ENCODE peak calls at places on chromosomes 1 and 21, in ten cellular contexts. One of them, this sample, is unnamed.
A peak's percentile ranks its signal among the peaks of the same experiment; 100 is the strongest.

GRCh38 chr1:111581166-111581565 is 38.4 kb upstream of the RAP1A start:
- DNase-seq in body of pancreas: no peak
- DNase-seq in heart right ventricle: no peak
- DNase-seq in GM12864: no peak
- DNase-seq in stimulated activated CD4-positive, alpha-beta T cell treated with anti-CD3 and anti-CD28 coated beads, Interleukin-1b, Interleukin-23, amount 100 ng/mL, for 24 hours: no peak
- DNase-seq in fibroblast of pulmonary artery: no peak
- DNase-seq in naive thymus-derived CD4-positive, alpha-beta T cell: no peak
- DNase-seq in stimulated activated CD8-positive, alpha-beta memory T cell treated with anti-CD3 and anti-CD28 coated beads, Interleukin-4, amount 100 ng/mL, for 1 hour: no peak
- DNase-seq in NCI-H345: no peak
- DNase-seq in left colon: no peak
- DNase-seq in this sample: no peak

GRCh38 chr1:98921817-98922216 is 82.8 kb downstream of the PLPPR5 start:
- DNase-seq in body of pancreas: no peak
- DNase-seq in heart right ventricle: no peak
- DNase-seq in GM12864: no peak
- DNase-seq in stimulated activated CD4-positive, alpha-beta T cell treated with anti-CD3 and anti-CD28 coated beads, Interleukin-1b, Interleukin-23, amount 100 ng/mL, for 24 hours: no peak
- DNase-seq in fibroblast of pulmonary artery: no peak
- DNase-seq in naive thymus-derived CD4-positive, alpha-beta T cell: no peak
- DNase-seq in stimulated activated CD8-positive, alpha-beta memory T cell treated with anti-CD3 and anti-CD28 coated beads, Interleukin-4, amount 100 ng/mL, for 1 hour: no peak
- DNase-seq in NCI-H345: no peak
- DNase-seq in left colon: no peak
- DNase-seq in this sample: no peak

GRCh38 chr1:234533034-234533571 is 54.1 kb upstream of the TARBP1 start:
- DNase-seq in body of pancreas: peak; percentile 32
- DNase-seq in heart right ventricle: peak; percentile 63
- DNase-seq in GM12864: no peak
- DNase-seq in stimulated activated CD4-positive, alpha-beta T cell treated with anti-CD3 and anti-CD28 coated beads, Interleukin-1b, Interleukin-23, amount 100 ng/mL, for 24 hours: no peak
- DNase-seq in fibroblast of pulmonary artery: peak; percentile 97
- DNase-seq in naive thymus-derived CD4-positive, alpha-beta T cell: no peak
- DNase-seq in stimulated activated CD8-positive, alpha-beta memory T cell treated with anti-CD3 and anti-CD28 coated beads, Interleukin-4, amount 100 ng/mL, for 1 hour: no peak
- DNase-seq in NCI-H345: no peak
- DNase-seq in left colon: peak; percentile 70
- DNase-seq in this sample: peak; percentile 23

GRCh38 chr1:52032785-52033131 is 852 bp downstream of the KTI12 start:
- DNase-seq in body of pancreas: peak; percentile 37
- DNase-seq in heart right ventricle: peak; percentile 11
- DNase-seq in GM12864: no peak
- DNase-seq in stimulated activated CD4-positive, alpha-beta T cell treated with anti-CD3 and anti-CD28 coated beads, Interleukin-1b, Interleukin-23, amount 100 ng/mL, for 24 hours: no peak
- DNase-seq in fibroblast of pulmonary artery: peak; percentile 63
- DNase-seq in naive thymus-derived CD4-positive, alpha-beta T cell: no peak
- DNase-seq in stimulated activated CD8-positive, alpha-beta memory T cell treated with anti-CD3 and anti-CD28 coated beads, Interleukin-4, amount 100 ng/mL, for 1 hour: no peak
- DNase-seq in NCI-H345: no peak
- DNase-seq in left colon: peak; percentile 59
- DNase-seq in this sample: no peak

GRCh38 chr1:38516560-38516959 is 343.0 kb downstream of the RRAGC start:
- DNase-seq in body of pancreas: no peak
- DNase-seq in heart right ventricle: no peak
- DNase-seq in GM12864: no peak
- DNase-seq in stimulated activated CD4-positive, alpha-beta T cell treated with anti-CD3 and anti-CD28 coated beads, Interleukin-1b, Interleukin-23, amount 100 ng/mL, for 24 hours: no peak
- DNase-seq in fibroblast of pulmonary artery: no peak
- DNase-seq in naive thymus-derived CD4-positive, alpha-beta T cell: no peak
- DNase-seq in stimulated activated CD8-positive, alpha-beta memory T cell treated with anti-CD3 and anti-CD28 coated beads, Interleukin-4, amount 100 ng/mL, for 1 hour: no peak
- DNase-seq in NCI-H345: no peak
- DNase-seq in left colon: no peak
- DNase-seq in this sample: no peak

GRCh38 chr1:29686012-29686930 is 449.9 kb downstream of the PTPRU start:
- DNase-seq in body of pancreas: no peak
- DNase-seq in heart right ventricle: no peak
- DNase-seq in GM12864: no peak
- DNase-seq in stimulated activated CD4-positive, alpha-beta T cell treated with anti-CD3 and anti-CD28 coated beads, Interleukin-1b, Interleukin-23, amount 100 ng/mL, for 24 hours: no peak
- DNase-seq in fibroblast of pulmonary artery: no peak
- DNase-seq in naive thymus-derived CD4-positive, alpha-beta T cell: no peak
- DNase-seq in stimulated activated CD8-positive, alpha-beta memory T cell treated with anti-CD3 and anti-CD28 coated beads, Interleukin-4, amount 100 ng/mL, for 1 hour: no peak
- DNase-seq in NCI-H345: no peak
- DNase-seq in left colon: no peak
- DNase-seq in this sample: no peak

GRCh38 chr1:18972991-18973390 is 16.5 kb upstream of the IFFO2 start:
- DNase-seq in body of pancreas: peak; percentile 7
- DNase-seq in heart right ventricle: no peak
- DNase-seq in GM12864: no peak
- DNase-seq in stimulated activated CD4-positive, alpha-beta T cell treated with anti-CD3 and anti-CD28 coated beads, Interleukin-1b, Interleukin-23, amount 100 ng/mL, for 24 hours: no peak
- DNase-seq in fibroblast of pulmonary artery: peak; percentile 39
- DNase-seq in naive thymus-derived CD4-positive, alpha-beta T cell: no peak
- DNase-seq in stimulated activated CD8-positive, alpha-beta memory T cell treated with anti-CD3 and anti-CD28 coated beads, Interleukin-4, amount 100 ng/mL, for 1 hour: no peak
- DNase-seq in NCI-H345: no peak
- DNase-seq in left colon: no peak
- DNase-seq in this sample: no peak

GRCh38 chr1:185439727-185440415 is 122.8 kb upstream of the IVNS1ABP start:
- DNase-seq in body of pancreas: no peak
- DNase-seq in heart right ventricle: no peak
- DNase-seq in GM12864: peak; percentile 18
- DNase-seq in stimulated activated CD4-positive, alpha-beta T cell treated with anti-CD3 and anti-CD28 coated beads, Interleukin-1b, Interleukin-23, amount 100 ng/mL, for 24 hours: no peak
- DNase-seq in fibroblast of pulmonary artery: peak; percentile 70
- DNase-seq in naive thymus-derived CD4-positive, alpha-beta T cell: no peak
- DNase-seq in stimulated activated CD8-positive, alpha-beta memory T cell treated with anti-CD3 and anti-CD28 coated beads, Interleukin-4, amount 100 ng/mL, for 1 hour: no peak
- DNase-seq in NCI-H345: no peak
- DNase-seq in left colon: no peak
- DNase-seq in this sample: no peak

GRCh38 chr1:40153073-40153770 is 8.0 kb upstream of the RLF start:
- DNase-seq in body of pancreas: no peak
- DNase-seq in heart right ventricle: peak; percentile 22
- DNase-seq in GM12864: peak; percentile 64
- DNase-seq in stimulated activated CD4-positive, alpha-beta T cell treated with anti-CD3 and anti-CD28 coated beads, Interleukin-1b, Interleukin-23, amount 100 ng/mL, for 24 hours: no peak
- DNase-seq in fibroblast of pulmonary artery: peak; percentile 82
- DNase-seq in naive thymus-derived CD4-positive, alpha-beta T cell: peak; percentile 54
- DNase-seq in stimulated activated CD8-positive, alpha-beta memory T cell treated with anti-CD3 and anti-CD28 coated beads, Interleukin-4, amount 100 ng/mL, for 1 hour: no peak
- DNase-seq in NCI-H345: peak; percentile 37
- DNase-seq in left colon: no peak
- DNase-seq in this sample: no peak

GRCh38 chr1:10755977-10756521 is 40.4 kb downstream of the CASZ1 start:
- DNase-seq in body of pancreas: no peak
- DNase-seq in heart right ventricle: peak; percentile 71
- DNase-seq in GM12864: no peak
- DNase-seq in stimulated activated CD4-positive, alpha-beta T cell treated with anti-CD3 and anti-CD28 coated beads, Interleukin-1b, Interleukin-23, amount 100 ng/mL, for 24 hours: no peak
- DNase-seq in fibroblast of pulmonary artery: peak; percentile 39
- DNase-seq in naive thymus-derived CD4-positive, alpha-beta T cell: peak; percentile 78
- DNase-seq in stimulated activated CD8-positive, alpha-beta memory T cell treated with anti-CD3 and anti-CD28 coated beads, Interleukin-4, amount 100 ng/mL, for 1 hour: peak; percentile 46
- DNase-seq in NCI-H345: peak; percentile 61
- DNase-seq in left colon: peak; percentile 94
- DNase-seq in this sample: no peak

GRCh38 chr1:8197493-8198282 is 120.2 kb upstream of the SLC45A1 start:
- DNase-seq in body of pancreas: peak; percentile 59
- DNase-seq in heart right ventricle: peak; percentile 26
- DNase-seq in GM12864: no peak
- DNase-seq in stimulated activated CD4-positive, alpha-beta T cell treated with anti-CD3 and anti-CD28 coated beads, Interleukin-1b, Interleukin-23, amount 100 ng/mL, for 24 hours: no peak
- DNase-seq in fibroblast of pulmonary artery: peak; percentile 94
- DNase-seq in naive thymus-derived CD4-positive, alpha-beta T cell: no peak
- DNase-seq in stimulated activated CD8-positive, alpha-beta memory T cell treated with anti-CD3 and anti-CD28 coated beads, Interleukin-4, amount 100 ng/mL, for 1 hour: no peak
- DNase-seq in NCI-H345: no peak
- DNase-seq in left colon: peak; percentile 60
- DNase-seq in this sample: peak; percentile 54

GRCh38 chr21:15870819-15871218 is 141.0 kb downstream of the USP25 start:
- DNase-seq in body of pancreas: no peak
- DNase-seq in heart right ventricle: no peak
- DNase-seq in GM12864: peak; percentile 10
- DNase-seq in stimulated activated CD4-positive, alpha-beta T cell treated with anti-CD3 and anti-CD28 coated beads, Interleukin-1b, Interleukin-23, amount 100 ng/mL, for 24 hours: no peak
- DNase-seq in fibroblast of pulmonary artery: no peak
- DNase-seq in naive thymus-derived CD4-positive, alpha-beta T cell: no peak
- DNase-seq in stimulated activated CD8-positive, alpha-beta memory T cell treated with anti-CD3 and anti-CD28 coated beads, Interleukin-4, amount 100 ng/mL, for 1 hour: no peak
- DNase-seq in NCI-H345: no peak
- DNase-seq in left colon: no peak
- DNase-seq in this sample: no peak

GRCh38 chr1:115606305-115606704 is 35.5 kb upstream of the VANGL1 start:
- DNase-seq in body of pancreas: no peak
- DNase-seq in heart right ventricle: no peak
- DNase-seq in GM12864: no peak
- DNase-seq in stimulated activated CD4-positive, alpha-beta T cell treated with anti-CD3 and anti-CD28 coated beads, Interleukin-1b, Interleukin-23, amount 100 ng/mL, for 24 hours: no peak
- DNase-seq in fibroblast of pulmonary artery: no peak
- DNase-seq in naive thymus-derived CD4-positive, alpha-beta T cell: no peak
- DNase-seq in stimulated activated CD8-positive, alpha-beta memory T cell treated with anti-CD3 and anti-CD28 coated beads, Interleukin-4, amount 100 ng/mL, for 1 hour: no peak
- DNase-seq in NCI-H345: no peak
- DNase-seq in left colon: no peak
- DNase-seq in this sample: no peak

GRCh38 chr1:169027607-169028320 is 78.7 kb upstream of the ATP1B1 start:
- DNase-seq in body of pancreas: no peak
- DNase-seq in heart right ventricle: no peak
- DNase-seq in GM12864: no peak
- DNase-seq in stimulated activated CD4-positive, alpha-beta T cell treated with anti-CD3 and anti-CD28 coated beads, Interleukin-1b, Interleukin-23, amount 100 ng/mL, for 24 hours: no peak
- DNase-seq in fibroblast of pulmonary artery: no peak
- DNase-seq in naive thymus-derived CD4-positive, alpha-beta T cell: no peak
- DNase-seq in stimulated activated CD8-positive, alpha-beta memory T cell treated with anti-CD3 and anti-CD28 coated beads, Interleukin-4, amount 100 ng/mL, for 1 hour: no peak
- DNase-seq in NCI-H345: no peak
- DNase-seq in left colon: no peak
- DNase-seq in this sample: no peak

GRCh38 chr1:19232526-19232851 is 18.8 kb downstream of the EMC1 start:
- DNase-seq in body of pancreas: no peak
- DNase-seq in heart right ventricle: peak; percentile 56
- DNase-seq in GM12864: no peak
- DNase-seq in stimulated activated CD4-positive, alpha-beta T cell treated with anti-CD3 and anti-CD28 coated beads, Interleukin-1b, Interleukin-23, amount 100 ng/mL, for 24 hours: no peak
- DNase-seq in fibroblast of pulmonary artery: peak; percentile 20
- DNase-seq in naive thymus-derived CD4-positive, alpha-beta T cell: no peak
- DNase-seq in stimulated activated CD8-positive, alpha-beta memory T cell treated with anti-CD3 and anti-CD28 coated beads, Interleukin-4, amount 100 ng/mL, for 1 hour: no peak
- DNase-seq in NCI-H345: no peak
- DNase-seq in left colon: no peak
- DNase-seq in this sample: no peak

GRCh38 chr1:21332691-21333449 is 42.6 kb upstream of the ECE1 start:
- DNase-seq in body of pancreas: no peak
- DNase-seq in heart right ventricle: peak; percentile 5
- DNase-seq in GM12864: no peak
- DNase-seq in stimulated activated CD4-positive, alpha-beta T cell treated with anti-CD3 and anti-CD28 coated beads, Interleukin-1b, Interleukin-23, amount 100 ng/mL, for 24 hours: no peak
- DNase-seq in fibroblast of pulmonary artery: no peak
- DNase-seq in naive thymus-derived CD4-positive, alpha-beta T cell: no peak
- DNase-seq in stimulated activated CD8-positive, alpha-beta memory T cell treated with anti-CD3 and anti-CD28 coated beads, Interleukin-4, amount 100 ng/mL, for 1 hour: no peak
- DNase-seq in NCI-H345: no peak
- DNase-seq in left colon: peak; percentile 29
- DNase-seq in this sample: no peak

GRCh38 chr1:54421101-54421504 is 14.9 kb upstream of the SSBP3 start:
- DNase-seq in body of pancreas: peak; percentile 55
- DNase-seq in heart right ventricle: no peak
- DNase-seq in GM12864: no peak
- DNase-seq in stimulated activated CD4-positive, alpha-beta T cell treated with anti-CD3 and anti-CD28 coated beads, Interleukin-1b, Interleukin-23, amount 100 ng/mL, for 24 hours: no peak
- DNase-seq in fibroblast of pulmonary artery: no peak
- DNase-seq in naive thymus-derived CD4-positive, alpha-beta T cell: no peak
- DNase-seq in stimulated activated CD8-positive, alpha-beta memory T cell treated with anti-CD3 and anti-CD28 coated beads, Interleukin-4, amount 100 ng/mL, for 1 hour: no peak
- DNase-seq in NCI-H345: no peak
- DNase-seq in left colon: no peak
- DNase-seq in this sample: no peak

GRCh38 chr1:66446261-66447001 is 87.5 kb upstream of the SGIP1 start:
- DNase-seq in body of pancreas: no peak
- DNase-seq in heart right ventricle: peak; percentile 54
- DNase-seq in GM12864: peak; percentile 66
- DNase-seq in stimulated activated CD4-positive, alpha-beta T cell treated with anti-CD3 and anti-CD28 coated beads, Interleukin-1b, Interleukin-23, amount 100 ng/mL, for 24 hours: no peak
- DNase-seq in fibroblast of pulmonary artery: peak; percentile 87
- DNase-seq in naive thymus-derived CD4-positive, alpha-beta T cell: peak; percentile 76
- DNase-seq in stimulated activated CD8-positive, alpha-beta memory T cell treated with anti-CD3 and anti-CD28 coated beads, Interleukin-4, amount 100 ng/mL, for 1 hour: no peak
- DNase-seq in NCI-H345: peak; percentile 69
- DNase-seq in left colon: no peak
- DNase-seq in this sample: no peak

GRCh38 chr1:156114919-156115513 is 505 bp downstream of the LMNA start:
- DNase-seq in body of pancreas: peak; percentile 34
- DNase-seq in heart right ventricle: no peak
- DNase-seq in GM12864: no peak
- DNase-seq in stimulated activated CD4-positive, alpha-beta T cell treated with anti-CD3 and anti-CD28 coated beads, Interleukin-1b, Interleukin-23, amount 100 ng/mL, for 24 hours: no peak
- DNase-seq in fibroblast of pulmonary artery: no peak
- DNase-seq in naive thymus-derived CD4-positive, alpha-beta T cell: no peak
- DNase-seq in stimulated activated CD8-positive, alpha-beta memory T cell treated with anti-CD3 and anti-CD28 coated beads, Interleukin-4, amount 100 ng/mL, for 1 hour: no peak
- DNase-seq in NCI-H345: peak; percentile 63
- DNase-seq in left colon: no peak
- DNase-seq in this sample: no peak

GRCh38 chr1:93585059-93585966 is 96.3 kb downstream of the BCAR3 start:
- DNase-seq in body of pancreas: peak; percentile 98
- DNase-seq in heart right ventricle: peak; percentile 84
- DNase-seq in GM12864: no peak
- DNase-seq in stimulated activated CD4-positive, alpha-beta T cell treated with anti-CD3 and anti-CD28 coated beads, Interleukin-1b, Interleukin-23, amount 100 ng/mL, for 24 hours: no peak
- DNase-seq in fibroblast of pulmonary artery: peak; percentile 76
- DNase-seq in naive thymus-derived CD4-positive, alpha-beta T cell: no peak
- DNase-seq in stimulated activated CD8-positive, alpha-beta memory T cell treated with anti-CD3 and anti-CD28 coated beads, Interleukin-4, amount 100 ng/mL, for 1 hour: no peak
- DNase-seq in NCI-H345: no peak
- DNase-seq in left colon: peak; percentile 98
- DNase-seq in this sample: no peak

GRCh38 chr21:23130308-23130707 is 2132.1 kb downstream of the NCAM2 start:
- DNase-seq in body of pancreas: no peak
- DNase-seq in heart right ventricle: no peak
- DNase-seq in GM12864: no peak
- DNase-seq in stimulated activated CD4-positive, alpha-beta T cell treated with anti-CD3 and anti-CD28 coated beads, Interleukin-1b, Interleukin-23, amount 100 ng/mL, for 24 hours: no peak
- DNase-seq in fibroblast of pulmonary artery: no peak
- DNase-seq in naive thymus-derived CD4-positive, alpha-beta T cell: no peak
- DNase-seq in stimulated activated CD8-positive, alpha-beta memory T cell treated with anti-CD3 and anti-CD28 coated beads, Interleukin-4, amount 100 ng/mL, for 1 hour: no peak
- DNase-seq in NCI-H345: no peak
- DNase-seq in left colon: no peak
- DNase-seq in this sample: no peak